ENCODE peak calls at places on chromosomes 3 and 15, in six cellular contexts. I is cardiac fibroblast, L is colonic mucosa, Q is OCI-LY7, B is AG10803, N is IMR-90. M is an unnamed sample.

GRCh38 chr3:43755511-43756200 is 64.9 kb downstream of the ABHD5 start:
- DNase-seq in B (no peak), L (no peak), I (no peak), N (no peak), Q (no peak), M (no peak)

GRCh38 chr3:27720899-27721716 is 1.0 kb downstream of the EOMES start:
- DNase-seq in B (no peak), I (no peak), Q (no peak), N (no peak), L (no peak), M (no peak)

GRCh38 chr3:46863261-46863782 is at the start of gene MYL3:
- DNase-seq in I (no peak), B (no peak), N (no peak), Q (no peak), L (no peak), M (no peak)

GRCh38 chr3:155194973-155195372 is 98.5 kb downstream of the STRIT1 start:
- DNase-seq in Q (no peak), N (no peak), B (no peak), I (no peak), L (no peak), M (no peak)

GRCh38 chr15:60038111-60038521 is 34.0 kb downstream of the FOXB1 start:
- DNase-seq in N (no peak), I (no peak), Q (no peak), B (no peak), L (no peak), M (no peak)

GRCh38 chr3:152349397-152349796 is 80.7 kb downstream of the MBNL1 start:
- DNase-seq in Q (no peak), L (no peak), B (peak), I (peak), N (peak), M (no peak)

GRCh38 chr3:143206955-143207337 is 87.4 kb downstream of the CHST2 start:
- DNase-seq in L (no peak), I (no peak), B (no peak), Q (no peak), N (no peak), M (no peak)

GRCh38 chr3:71006810-71007785 is 576.4 kb downstream of the FOXP1 start:
- DNase-seq in L (no peak), B (peak), N (no peak), I (peak), Q (peak), M (peak)

GRCh38 chr15:67178569-67179210 is 75.8 kb downstream of the AAGAB start:
- DNase-seq in I (peak), L (no peak), N (peak), B (peak), Q (no peak), M (peak)

GRCh38 chr3:196287066-196287404 is 491 bp downstream of the PCYT1A start:
- DNase-seq in I (peak), Q (peak), B (peak), N (no peak), L (peak), M (peak)

GRCh38 chr3:177899275-177900067 is 636.8 kb upstream of the KCNMB2 start:
- DNase-seq in L (no peak), I (no peak), N (no peak), Q (no peak), B (no peak), M (no peak)

GRCh38 chr3:195885036-195885871 is 23.1 kb downstream of the TNK2 start:
- DNase-seq in L (peak), B (no peak), I (no peak), Q (no peak), N (no peak), M (no peak)

GRCh38 chr15:71082803-71083202 is 32.5 kb upstream of the THSD4 start:
- DNase-seq in B (peak), I (no peak), L (no peak), N (no peak), Q (no peak), M (no peak)

GRCh38 chr15:36527512-36528162 is 51.8 kb upstream of the CDIN1 start:
- DNase-seq in B (peak), N (no peak), I (no peak), Q (no peak), L (no peak), M (no peak)

GRCh38 chr3:13896473-13897154 is 16.7 kb upstream of the WNT7A start:
- DNase-seq in B (peak), Q (peak), L (peak), I (peak), N (peak), M (peak)
- H3K4me3 ChIP-seq in B (peak), Q (no peak), L (no peak), I (no peak), N (no peak), M (no peak)

GRCh38 chr3:61627768-61628185 is 66.4 kb downstream of the PTPRG start:
- DNase-seq in B (peak), I (peak), L (peak), N (peak), Q (no peak), M (peak)

GRCh38 chr3:61626484-61626883 is 65.1 kb downstream of the PTPRG start:
- DNase-seq in Q (no peak), I (no peak), N (no peak), B (no peak), L (no peak), M (no peak)

GRCh38 chr3:61624300-61624699 is 62.9 kb downstream of the PTPRG start:
- DNase-seq in B (no peak), L (no peak), N (no peak), Q (no peak), I (no peak), M (no peak)

GRCh38 chr3:61628636-61629035 is 67.3 kb downstream of the PTPRG start:
- DNase-seq in I (no peak), B (no peak), N (no peak), Q (no peak), L (no peak), M (peak)

GRCh38 chr3:61625429-61625828 is 64.1 kb downstream of the PTPRG start:
- DNase-seq in Q (no peak), I (no peak), L (no peak), B (no peak), N (no peak), M (no peak)
- TF ChIP-seq CTCF in Q (no peak), I (no peak), L (no peak), B (no peak), N (no peak), M (no peak)

GRCh38 chr3:159766563-159767185 is 222.0 kb upstream of the IL12A start:
- DNase-seq in Q (no peak), L (no peak), B (peak), I (peak), N (peak), M (no peak)
- H3K4me3 ChIP-seq in Q (no peak), L (no peak), B (peak), I (no peak), N (peak), M (peak)

DNA sequence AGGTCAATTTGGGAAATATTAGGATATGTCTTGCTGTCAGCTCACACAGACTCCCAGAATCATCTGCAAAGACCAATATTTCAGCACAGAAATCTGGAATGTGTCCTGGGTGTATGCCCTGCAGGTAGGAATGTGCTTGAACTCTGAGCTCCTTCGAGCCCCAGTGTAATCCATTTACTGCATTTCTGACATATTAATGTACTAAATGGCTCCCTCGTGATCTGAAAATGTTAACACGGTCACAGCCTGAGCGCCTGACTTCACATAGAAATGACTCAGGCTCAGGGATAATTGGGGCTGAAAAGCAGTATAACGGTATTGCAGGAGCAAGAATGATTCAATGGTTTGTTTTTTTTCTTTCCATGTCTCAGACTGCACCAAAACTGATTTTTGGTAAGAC is 50.0 kb downstream of the DCLK3 start:
- DNase-seq in N (no peak), I (peak), B (peak), L (no peak), Q (no peak), M (no peak)
- TF ChIP-seq CTCF in N (no peak), I (no peak), B (peak), L (no peak), Q (no peak), M (no peak)

GRCh38 chr15:80309769-80310384 is 57.9 kb upstream of the CTXND1 start:
- DNase-seq in N (peak), B (peak), Q (peak), I (peak), L (no peak), M (peak)
- H3K4me3 ChIP-seq in N (no peak), B (no peak), Q (no peak), I (no peak), L (no peak), M (no peak)

GRCh38 chr15:27679203-27679602 is 419.9 kb downstream of the OCA2 start:
- DNase-seq in L (no peak), I (no peak), N (no peak), Q (no peak), B (no peak), M (no peak)

GRCh38 chr15:27677951-27678350 is 421.2 kb downstream of the OCA2 start:
- DNase-seq in N (no peak), Q (no peak), B (no peak), L (no peak), I (no peak), M (no peak)

GRCh38 chr15:27679621-27680521 is 419.2 kb downstream of the OCA2 start:
- DNase-seq in N (no peak), L (no peak), B (no peak), I (no peak), Q (no peak), M (no peak)

GRCh38 chr15:27683126-27683525 is 416.0 kb downstream of the OCA2 start:
- DNase-seq in I (no peak), N (no peak), L (no peak), B (no peak), Q (no peak), M (no peak)

DNA sequence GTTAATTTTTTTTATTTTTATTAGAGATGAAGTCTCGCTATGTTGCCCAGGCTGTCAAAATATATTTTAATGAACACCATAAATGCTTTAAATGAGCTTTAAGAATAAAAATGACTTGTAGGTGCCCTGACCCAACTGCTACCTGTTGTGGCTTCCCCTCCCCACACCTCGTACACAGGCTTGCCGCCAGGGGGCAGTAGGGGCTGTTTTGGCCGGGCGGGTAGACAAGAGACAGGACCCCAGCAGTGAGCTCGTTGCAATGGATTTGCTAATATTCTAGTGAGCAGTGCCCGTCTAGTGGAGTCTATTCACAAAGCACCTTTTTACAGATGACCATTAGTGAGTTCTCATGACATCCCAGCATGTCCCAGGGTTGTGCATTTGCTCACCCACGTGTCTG is 418.1 kb downstream of the OCA2 start:
- DNase-seq in N (no peak), L (no peak), I (no peak), Q (no peak), B (no peak), M (no peak)
- TF ChIP-seq CTCF in N (no peak), L (no peak), I (no peak), Q (no peak), B (no peak), M (no peak)

GRCh38 chr3:63458405-63458804 is 180.3 kb downstream of the SYNPR start:
- DNase-seq in B (no peak), I (no peak), N (no peak), L (no peak), Q (no peak), M (no peak)
- H3K4me3 ChIP-seq in B (no peak), I (no peak), N (no peak), L (no peak), Q (no peak), M (no peak)

GRCh38 chr3:69016901-69017300 is 3.4 kb upstream of the EOGT start:
- DNase-seq in I (no peak), N (no peak), B (no peak), Q (no peak), L (no peak), M (no peak)

GRCh38 chr3:69020857-69021256 is 7.4 kb upstream of the EOGT start:
- DNase-seq in N (no peak), L (no peak), I (no peak), Q (no peak), B (no peak), M (no peak)

GRCh38 chr3:69016102-69016501 is 2.6 kb upstream of the EOGT start:
- DNase-seq in N (no peak), Q (no peak), L (no peak), B (no peak), I (no peak), M (no peak)

DNA sequence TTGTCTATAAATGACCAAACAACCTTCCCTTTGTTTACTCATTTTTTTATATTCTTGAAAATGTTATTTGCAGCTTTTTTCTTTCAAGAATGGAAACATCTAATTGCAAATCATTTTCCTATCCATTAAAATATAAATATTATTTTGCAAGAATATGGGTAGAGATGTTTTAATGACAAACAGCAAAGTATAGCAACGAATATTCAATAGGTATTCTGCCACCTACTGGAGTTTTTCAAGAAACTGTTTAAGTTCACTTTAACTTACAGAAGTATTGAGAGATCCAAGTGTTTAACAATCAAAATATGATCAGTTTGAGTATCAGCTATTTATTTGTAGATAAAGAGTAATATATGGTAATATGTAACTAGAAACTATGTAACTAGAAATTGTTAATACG is 6.9 kb upstream of the EOGT start:
- DNase-seq in I (no peak), B (no peak), L (no peak), Q (peak), N (no peak), M (no peak)
- TF ChIP-seq CTCF in I (peak), B (peak), L (no peak), Q (peak), N (peak), M (peak)

DNA sequence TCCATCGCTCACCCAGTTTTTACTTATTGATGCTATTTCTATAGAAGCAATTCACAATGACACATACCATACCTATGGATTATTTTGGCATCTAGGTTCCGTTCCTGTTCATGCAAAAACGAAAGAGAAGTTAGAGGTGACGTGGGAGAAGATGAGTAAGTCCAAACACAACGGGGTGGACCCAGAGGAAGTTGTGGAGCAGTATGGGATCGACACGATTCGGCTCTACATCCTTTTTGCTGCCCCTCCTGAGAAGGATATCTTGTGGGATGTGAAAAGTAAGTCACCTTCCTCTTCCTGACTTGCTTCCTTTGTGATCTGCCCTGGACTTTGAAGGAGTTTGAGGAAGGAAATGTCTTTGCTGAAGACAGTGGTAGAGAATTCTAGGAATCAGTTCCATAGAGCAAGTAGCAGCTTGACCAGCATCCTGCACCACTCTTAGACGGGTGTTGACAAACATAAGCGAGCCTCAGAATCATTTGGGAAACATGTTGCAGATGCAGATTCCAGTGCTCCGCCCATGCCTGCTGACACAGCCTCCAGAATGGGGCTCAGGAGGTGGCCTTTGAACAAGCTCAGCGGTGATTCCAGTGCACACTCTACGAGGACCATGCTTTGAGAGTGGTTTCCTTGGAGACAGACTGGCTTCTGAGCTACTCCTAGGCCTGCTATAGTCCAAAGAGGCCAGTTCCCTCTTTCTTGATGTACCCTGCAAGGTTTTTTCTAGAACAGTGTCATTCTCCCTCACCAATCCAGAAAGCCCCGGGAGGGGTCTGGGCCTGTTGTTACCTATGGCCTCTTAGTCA is 78.3 kb upstream of the LIMD1 start:
- DNase-seq in B (no peak), I (no peak), L (no peak), N (no peak), Q (no peak), M (no peak)
- H3K4me3 ChIP-seq in B (no peak), I (no peak), L (no peak), N (no peak), Q (no peak), M (no peak)

DNA sequence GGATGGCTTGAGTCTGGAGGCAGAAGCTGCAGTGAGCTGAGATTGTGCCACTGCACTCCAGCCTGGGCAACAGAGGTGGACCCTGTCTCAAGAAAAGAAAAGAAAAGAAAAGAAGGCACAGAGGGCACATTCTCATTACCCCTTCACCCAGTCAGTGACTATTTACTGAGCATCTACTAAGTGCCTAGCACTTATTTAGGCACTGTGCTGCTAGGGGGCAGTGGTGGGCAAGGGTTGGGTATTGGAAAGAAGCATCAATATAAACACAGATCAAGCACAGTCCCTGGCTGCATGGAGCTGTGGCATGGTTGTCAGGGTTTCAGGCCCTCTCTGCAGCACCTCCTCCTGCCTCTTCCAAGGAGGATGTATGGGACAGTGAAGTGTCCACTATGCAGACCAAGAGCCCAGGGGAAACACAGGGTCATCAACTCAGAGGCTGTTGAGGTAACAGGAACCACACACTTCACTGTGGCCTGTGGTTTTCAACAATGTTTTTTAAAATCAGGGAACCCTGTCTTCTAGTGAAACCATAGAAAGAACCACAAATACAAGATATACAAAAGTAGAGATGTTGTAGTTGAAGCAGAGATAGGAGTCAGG is 138.5 kb downstream of the RAB11A start:
- DNase-seq in B (no peak), I (no peak), N (no peak), Q (peak), L (peak), M (no peak)
- TF ChIP-seq CTCF in B (no peak), I (no peak), N (no peak), Q (peak), L (no peak), M (no peak)